ENCODE peak calls at places on chromosomes 13 and 19, in five cellular contexts. V is neural progenitor cell, C is IMR-90, Q is GM23338, A is heart left ventricle. D is an unnamed sample.

GRCh38 chr19:33417751-33418150 is 44.2 kb downstream of the CEBPG start:
- DNase-seq in A (no peak), V (no peak), Q (no peak), C (no peak), D (no peak)

GRCh38 chr13:27796544-27797227 is 4.4 kb downstream of the GSX1 start:
- DNase-seq in V (no peak), C (no peak), Q (peak; percentile 65), A (no peak), D (no peak)

GRCh38 chr19:10419646-10420443 is 493 bp upstream of the PDE4A start:
- DNase-seq in C (peak; percentile 61), Q (peak; percentile 97), A (no peak), V (peak; percentile 95), D (no peak)

GRCh38 chr19:13803038-13803437 is 7.8 kb downstream of the ZSWIM4 start:
- DNase-seq in C (no peak), A (no peak), Q (no peak), V (no peak), D (no peak)

GRCh38 chr19:45097776-45098520 is 5.0 kb downstream of the PPP1R37 start:
- DNase-seq in A (no peak), V (no peak), Q (no peak), C (peak; percentile 98), D (no peak)

GRCh38 chr19:23823952-23824389 is 65.3 kb upstream of the ZNF681 start:
- DNase-seq in V (peak; percentile 9), C (no peak), A (no peak), Q (peak; percentile 79), D (peak; percentile 33)

GRCh38 chr13:109873351-109874123 is 87.2 kb upstream of the IRS2 start:
- DNase-seq in Q (no peak), V (no peak), C (no peak), A (no peak), D (no peak)

GRCh38 chr19:45597425-45598111 is 4.4 kb downstream of the GPR4 start:
- DNase-seq in Q (peak; percentile 72), C (no peak), A (no peak), V (no peak), D (no peak)

GRCh38 chr19:14149509-14149994 is 13.2 kb upstream of the ASF1B start:
- DNase-seq in C (no peak), Q (peak; percentile 28), V (no peak), A (peak; percentile 82), D (no peak)

GRCh38 chr13:89846890-89847585 is 1500.4 kb upstream of the MIR17HG start:
- DNase-seq in Q (no peak), A (no peak), C (peak; percentile 3), V (no peak), D (no peak)

GRCh38 chr13:37164635-37165034 is 59.2 kb upstream of the CSNK1A1L start:
- DNase-seq in A (no peak), V (no peak), Q (peak; percentile 21), C (no peak), D (no peak)

GRCh38 chr19:38401148-38401547 is 1.7 kb upstream of the FAM98C start:
- DNase-seq in Q (peak; percentile 20), V (no peak), A (no peak), C (peak; percentile 50), D (no peak)

GRCh38 chr19:13150919-13151604 is 851 bp downstream of the IER2 start:
- DNase-seq in V (peak; percentile 54), C (no peak), Q (no peak), A (peak; percentile 45), D (no peak)

GRCh38 chr19:29475469-29475868 is 50.3 kb upstream of the VSTM2B start:
- DNase-seq in Q (no peak), V (no peak), A (no peak), C (no peak), D (no peak)
- H3K27me3 ChIP-seq in Q (no peaks in the 10 kb centered on the region), V (peaks cover 20% of the 10 kb centered on the region), A (no peaks in the 10 kb centered on the region), C (no peaks in the 10 kb centered on the region), D (no peaks in the 10 kb centered on the region)

GRCh38 chr13:49439609-49440008 is 4.3 kb downstream of the CAB39L start:
- DNase-seq in V (no peak), A (no peak), Q (no peak), C (no peak), D (no peak)

GRCh38 chr13:49443327-49443688 is 556 bp downstream of the CAB39L start:
- DNase-seq in Q (no peak), C (peak; percentile 35), V (peak; percentile 48), A (no peak), D (no peak)

GRCh38 chr13:49441312-49441711 is 2.6 kb downstream of the CAB39L start:
- DNase-seq in C (no peak), Q (no peak), V (no peak), A (no peak), D (no peak)

GRCh38 chr13:49443689-49444516 is at the start of the genes CAB39L and SETDB2:
- DNase-seq in V (peak; percentile 99), C (peak; percentile 99), Q (peak; percentile 99), A (peak; percentile 99), D (peak; percentile 99)

GRCh38 chr13:49441846-49442245 is 2.0 kb downstream of the CAB39L start:
- DNase-seq in C (peak; percentile 85), Q (no peak), A (no peak), V (no peak), D (no peak)
- H3K4me1 ChIP-seq in C (no peaks in the 10 kb centered on the region), Q (no peaks in the 10 kb centered on the region), A (peaks cover 26% of the 10 kb centered on the region), V (no peaks in the 10 kb centered on the region), D (no peaks in the 10 kb centered on the region)

GRCh38 chr19:55075366-55075998 is at the start of gene EPS8L1:
- DNase-seq in A (no peak), V (no peak), Q (peak; percentile 95), C (no peak), D (no peak)

GRCh38 chr19:55076321-55076720 is 652 bp downstream of the EPS8L1 start:
- DNase-seq in C (no peak), A (no peak), Q (no peak), V (no peak), D (no peak)

GRCh38 chr19:55078996-55079395 is 3.3 kb downstream of the EPS8L1 start:
- DNase-seq in Q (no peak), A (no peak), V (no peak), C (no peak), D (no peak)

GRCh38 chr19:55079400-55080038 is 3.9 kb downstream of the EPS8L1 start:
- DNase-seq in V (no peak), A (no peak), C (no peak), Q (no peak), D (no peak)

DNA sequence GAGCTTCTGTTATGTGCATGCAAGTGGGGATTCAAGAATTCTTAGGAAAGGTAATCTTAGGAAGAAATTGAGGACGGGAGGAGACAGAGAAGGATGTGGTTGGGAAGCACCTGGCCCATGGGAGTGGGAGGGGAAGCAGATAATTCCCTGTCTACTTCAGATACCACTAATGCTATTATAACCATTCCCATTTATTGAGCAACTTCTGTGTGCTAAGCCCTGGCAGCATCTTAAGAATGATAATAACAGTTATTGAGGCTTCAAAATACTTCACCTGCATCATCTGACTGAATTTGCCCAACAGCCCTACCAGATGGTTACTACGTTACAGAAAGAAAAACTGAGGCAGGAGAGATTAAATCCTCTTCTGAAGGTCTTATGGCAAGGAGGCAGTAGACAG is 1.4 kb downstream of the EPS8L1 start:
- DNase-seq in C (no peak), Q (no peak), A (no peak), V (no peak), D (no peak)
- H3K27me3 ChIP-seq in C (peaks cover 45% of the 10 kb centered on the region), Q (peaks cover 50% of the 10 kb centered on the region), A (peaks cover 23% of the 10 kb centered on the region), V (peaks cover 93% of the 10 kb centered on the region), D (no peaks in the 10 kb centered on the region)

GRCh38 chr13:44309771-44310767 is 63.6 kb upstream of the SERP2 start:
- DNase-seq in C (no peak), Q (no peak), A (peak; percentile 75), V (no peak), D (no peak)
- H3K4me1 ChIP-seq in C (peaks cover 28% of the 10 kb centered on the region), Q (peaks cover 26% of the 10 kb centered on the region), A (peaks cover 48% of the 10 kb centered on the region), V (peaks cover 26% of the 10 kb centered on the region), D (peaks cover 5% of the 10 kb centered on the region)

DNA sequence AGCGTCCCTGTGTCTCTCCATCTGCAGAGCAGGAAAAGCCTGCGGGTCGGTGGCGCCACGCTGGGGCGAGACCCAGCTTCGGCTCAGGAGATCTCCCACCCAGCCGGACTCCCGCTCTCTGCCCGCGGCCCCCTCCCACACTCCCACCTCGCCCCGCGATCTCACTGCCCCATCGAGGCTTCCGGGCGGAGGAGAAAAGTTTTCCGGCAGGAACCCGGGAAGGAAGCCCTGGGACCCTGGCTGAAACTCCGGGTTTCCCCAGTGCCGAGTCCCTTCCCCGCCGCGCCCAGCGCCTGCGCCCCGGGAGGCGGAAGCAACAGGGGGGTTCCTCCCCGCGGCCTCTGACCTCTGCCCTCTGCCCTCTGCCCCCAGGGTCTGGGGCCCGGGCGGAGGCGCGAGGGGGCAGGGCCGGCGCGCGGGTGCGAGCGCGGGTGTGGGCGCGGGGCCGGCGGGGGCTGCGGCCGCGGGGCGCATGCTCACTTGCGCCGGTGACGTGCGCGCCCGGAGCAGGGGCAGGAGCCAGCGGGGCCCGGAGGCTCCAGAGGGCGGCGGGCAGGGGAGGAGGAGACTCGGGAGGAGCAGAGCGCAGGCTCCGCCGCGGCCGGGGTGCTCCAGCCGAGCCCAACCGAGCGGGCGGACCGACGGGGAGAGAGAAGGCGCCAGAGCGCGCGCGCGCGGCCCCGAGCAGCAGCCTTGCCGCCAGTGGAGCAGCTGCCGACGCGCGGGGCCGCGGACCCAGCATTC is at the start of gene ATP11A:
- DNase-seq in C (peak; percentile 91), A (peak; percentile 94), V (peak; percentile 95), Q (peak; percentile 86), D (no peak)
- H3K27me3 ChIP-seq in C (no peaks in the 10 kb centered on the region), A (no peaks in the 10 kb centered on the region), V (peaks cover 6% of the 10 kb centered on the region), Q (peaks cover 12% of the 10 kb centered on the region), D (no peaks in the 10 kb centered on the region)

DNA sequence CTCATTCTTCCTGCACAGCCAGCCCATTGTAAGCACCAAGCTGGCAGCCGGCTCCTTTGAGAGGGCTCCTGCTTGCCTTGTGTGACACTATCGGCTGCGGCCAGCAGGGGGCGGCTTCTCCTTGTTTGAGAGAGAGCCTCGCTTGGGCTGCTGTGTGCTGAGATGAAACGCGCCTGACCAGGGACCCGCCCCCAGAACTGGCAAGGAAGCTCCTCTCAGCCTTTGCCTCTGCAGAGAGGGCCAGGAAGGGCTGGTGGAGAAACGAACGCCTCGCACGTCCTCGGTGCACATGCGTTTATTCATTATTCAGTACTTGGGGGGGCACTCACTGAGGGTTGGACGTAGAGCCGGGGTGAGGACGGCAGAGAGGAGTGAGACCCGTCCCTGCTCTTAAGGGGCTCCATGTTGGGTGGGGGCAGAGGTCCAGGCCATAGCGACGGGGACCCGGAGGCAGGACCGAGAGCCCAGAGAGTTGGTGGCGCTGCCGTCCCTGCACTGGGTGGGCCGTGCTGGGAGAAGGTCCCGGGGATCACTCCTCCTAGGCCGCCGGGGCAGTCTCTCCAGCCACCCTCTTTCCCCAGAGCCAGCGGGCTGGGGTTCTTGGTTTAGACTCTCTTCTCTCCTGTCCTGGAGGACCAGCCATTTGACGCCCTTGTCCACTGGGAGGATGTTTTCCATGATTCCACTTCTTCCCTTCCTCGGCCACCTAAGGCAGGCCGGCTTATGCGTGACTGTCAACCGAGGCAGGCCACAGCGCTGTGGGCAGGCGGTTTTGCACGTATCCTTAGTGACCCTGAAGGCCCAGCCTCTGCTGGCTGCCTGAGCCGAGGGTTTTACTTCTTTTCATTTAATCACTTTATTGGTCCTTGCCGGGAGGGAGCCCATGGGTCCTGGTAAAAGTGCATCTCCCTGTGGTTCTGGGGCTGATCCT is 174.5 kb downstream of the KATNAL1 start:
- DNase-seq in V (peak; percentile 96), A (peak; percentile 93), C (peak; percentile 89), Q (peak; percentile 98), D (peak; percentile 83)
- H3K4me1 ChIP-seq in V (no peaks in the 10 kb centered on the region), A (peaks cover 16% of the 10 kb centered on the region), C (peaks cover 8% of the 10 kb centered on the region), Q (no peaks in the 10 kb centered on the region), D (no peaks in the 10 kb centered on the region)

D was measured in iPS DF 6.9.